ENCODE peak calls at places on chromosomes 6 and 20, in five cellular contexts. G is lower leg skin, P is testis, K is GM12891, H is IMR-90. R is an unnamed sample.

GRCh38 chr6:79266051-79266450 is 31.6 kb upstream of the HMGN3 start:
- DNase-seq in G (no peak), P (no peak), K (no peak), H (no peak), R (no peak)

GRCh38 chr6:27623103-27623502 is 150.2 kb upstream of the ZNF184 start:
- DNase-seq in G (no peak), P (no peak), K (no peak), H (no peak), R (no peak)

GRCh38 chr6:71224011-71224410 is 64.6 kb upstream of the OGFRL1 start:
- DNase-seq in G (no peak), P (no peak), K (no peak), H (no peak), R (no peak)

GRCh38 chr20:63061701-63062100 is 54.9 kb upstream of the BHLHE23 start:
- DNase-seq in G (peak), P (no peak), K (no peak), H (no peak), R (peak)

GRCh38 chr6:9252784-9253183 is 817.4 kb upstream of the SLC35B3 start:
- DNase-seq in G (no peak), P (no peak), K (no peak), H (no peak), R (no peak)

GRCh38 chr6:11354019-11354418 is 121.6 kb upstream of the NEDD9 start:
- DNase-seq in G (no peak), P (peak), K (no peak), H (peak), R (no peak)

GRCh38 chr20:34180460-34181108 is 60.6 kb upstream of the ASIP start:
- DNase-seq in G (no peak), P (no peak), K (no peak), H (no peak), R (no peak)

GRCh38 chr20:34979366-34980153 is 23.9 kb downstream of the MYH7B start:
- DNase-seq in G (no peak), P (peak), K (no peak), H (no peak), R (no peak)

GRCh38 chr6:158231551-158232444 is 63.6 kb downstream of the GTF2H5 start:
- DNase-seq in G (peak), P (peak), K (peak), H (peak), R (peak)
- TF ChIP-seq POLR2A in G (no peak), P (no peak), K (no peak), H (peak), R (no peak)

GRCh38 chr6:160121981-160122380 is 366 bp downstream of the SLC22A1 start:
- DNase-seq in G (no peak), P (no peak), K (no peak), H (no peak), R (no peak)

GRCh38 chr6:160121558-160121957 is at the start of gene SLC22A1:
- DNase-seq in G (no peak), P (no peak), K (no peak), H (no peak), R (no peak)

GRCh38 chr6:160122744-160123143 is 1.1 kb downstream of the SLC22A1 start:
- DNase-seq in G (no peak), P (no peak), K (no peak), H (no peak), R (no peak)

GRCh38 chr6:160124605-160125004 is 3.0 kb downstream of the SLC22A1 start:
- DNase-seq in G (no peak), P (no peak), K (no peak), H (no peak), R (no peak)

DNA sequence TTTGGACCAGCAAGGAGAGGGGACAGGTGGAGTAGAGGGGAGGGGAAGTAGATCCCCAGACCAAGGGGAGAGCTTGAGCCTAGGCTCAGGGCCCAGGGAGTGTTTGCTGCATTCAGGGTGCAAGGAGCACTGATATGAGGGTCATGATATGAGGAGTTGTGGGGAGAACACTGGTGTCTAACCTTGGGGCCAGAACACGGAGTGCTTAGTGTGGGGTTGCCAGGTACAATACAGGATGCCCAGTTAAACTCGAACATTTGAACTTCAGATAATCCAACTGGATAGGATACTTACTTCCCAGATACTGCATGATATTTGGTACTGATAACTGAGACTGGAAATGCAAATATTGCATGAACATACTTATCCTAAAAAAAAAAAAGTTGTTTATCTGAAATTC is 2.4 kb downstream of the SLC22A1 start:
- DNase-seq in G (no peak), P (no peak), K (no peak), H (no peak), R (no peak)
- TF ChIP-seq POLR2A in G (no peak), P (no peak), K (no peak), H (no peak), R (no peak)

GRCh38 chr6:170542031-170542719 is 10.9 kb downstream of the PSMB1 start:
- DNase-seq in G (no peak), P (no peak), K (no peak), H (peak), R (no peak)
- TF ChIP-seq POLR2A in G (no peak), P (no peak), K (no peak), H (no peak), R (no peak)

GRCh38 chr6:33298773-33299236 is at the start of gene RGL2:
- DNase-seq in G (peak), P (peak), K (peak), H (peak), R (peak)

GRCh38 chr6:33299237-33299944 is 649 bp upstream of the RGL2 start:
- DNase-seq in G (peak), P (peak), K (peak), H (peak), R (peak)

GRCh38 chr6:33296797-33297405 is 1.8 kb downstream of the RGL2 start:
- DNase-seq in G (no peak), P (no peak), K (no peak), H (no peak), R (no peak)

GRCh38 chr6:33297406-33297955 is 1.3 kb downstream of the RGL2 start:
- DNase-seq in G (no peak), P (peak), K (peak), H (no peak), R (no peak)

GRCh38 chr6:33297956-33298772 is 578 bp downstream of the RGL2 start:
- DNase-seq in G (peak), P (peak), K (peak), H (peak), R (peak)
- TF ChIP-seq POLR2A in G (no peak), P (no peak), K (no peak), H (peak), R (no peak)

R was measured in sigmoid colon.